ENCODE peak calls at places on chromosomes 13 and 19, in nine cellular contexts. Z is breast epithelium; B is small intestine; J is H9; H is lower lobe of right lung; C is CD8-positive, alpha-beta T cell; V is cardiac muscle cell; L is left ventricle myocardium inferior; P is endodermal cell. R is an unnamed sample.

GRCh38 chr13:113671066-113672001 is 4.3 kb downstream of the GRK1 start:
- DNase-seq in Z (peak; percentile 44), B (no peak), J (no peak), H (peak; percentile 39), C (no peak), V (no peak), L (peak; percentile 11), P (peak; percentile 43), R (peak; percentile 60)

GRCh38 chr13:40440990-40441820 is 225.2 kb downstream of the FOXO1 start:
- DNase-seq in Z (peak; percentile 73), B (peak; percentile 84), J (no peak), H (peak; percentile 55), C (no peak), V (peak; percentile 55), L (peak; percentile 82), P (no peak), R (peak; percentile 69)

GRCh38 chr19:53808710-53809125 is 15.4 kb downstream of the NLRP12 start:
- DNase-seq in Z (no peak), B (no peak), J (peak; percentile 66), H (no peak), C (no peak), V (peak; percentile 73), L (no peak), P (peak; percentile 71), R (no peak)

GRCh38 chr19:13025819-13026477 is 30.7 kb downstream of the NFIX start:
- DNase-seq in Z (no peak), B (no peak), J (no peak), H (no peak), C (no peak), V (no peak), L (no peak), P (no peak), R (no peak)

GRCh38 chr13:89097994-89098393 is 1426.8 kb downstream of the SLITRK5 start:
- DNase-seq in Z (no peak), B (no peak), J (no peak), H (no peak), C (no peak), V (no peak), L (no peak), P (no peak), R (no peak)

GRCh38 chr13:83065136-83065535 is 817.1 kb downstream of the SLITRK1 start:
- DNase-seq in Z (no peak), B (no peak), J (no peak), H (no peak), C (no peak), V (peak; percentile 97), L (no peak), P (no peak), R (no peak)

GRCh38 chr13:114043421-114044053 is 69.7 kb upstream of the C13orf46 start:
- DNase-seq in Z (no peak), B (no peak), J (peak; percentile 86), H (peak; percentile 74), C (no peak), V (peak; percentile 96), L (peak; percentile 71), P (peak; percentile 89), R (peak; percentile 79)

GRCh38 chr19:33312065-33312464 is 9.7 kb upstream of the CEBPA start:
- DNase-seq in Z (no peak), B (no peak), J (no peak), H (no peak), C (no peak), V (no peak), L (no peak), P (no peak), R (no peak)

GRCh38 chr13:65036999-65037398 is 2193.1 kb downstream of the PCDH9 start:
- DNase-seq in Z (no peak), B (no peak), J (no peak), H (no peak), C (no peak), V (no peak), L (no peak), P (no peak), R (no peak)

GRCh38 chr19:29586401-29586800 is 19.7 kb upstream of the POP4 start:
- DNase-seq in Z (peak; percentile 10), B (no peak), J (no peak), H (no peak), C (no peak), V (no peak), L (no peak), P (no peak), R (no peak)

GRCh38 chr13:95073826-95074345 is 227.4 kb downstream of the ABCC4 start:
- DNase-seq in Z (no peak), B (no peak), J (no peak), H (no peak), C (no peak), V (peak; percentile 15), L (no peak), P (no peak), R (no peak)

GRCh38 chr19:33413426-33413725 is 39.9 kb downstream of the CEBPG start:
- DNase-seq in Z (no peak), B (no peak), J (no peak), H (no peak), C (no peak), V (no peak), L (no peak), P (no peak), R (no peak)

GRCh38 chr19:29645911-29646310 is 19.4 kb upstream of the PLEKHF1 start:
- DNase-seq in Z (peak; percentile 33), B (no peak), J (no peak), H (peak; percentile 28), C (no peak), V (peak; percentile 89), L (peak; percentile 48), P (no peak), R (peak; percentile 26)

GRCh38 chr19:49071860-49072547 is 495 bp downstream of the KCNA7 start:
- DNase-seq in Z (no peak), B (no peak), J (peak; percentile 92), H (no peak), C (no peak), V (no peak), L (no peak), P (peak; percentile 95), R (peak; percentile 71)

GRCh38 chr19:19402656-19403372 is 2.7 kb upstream of the GATAD2A start:
- DNase-seq in Z (no peak), B (no peak), J (no peak), H (no peak), C (no peak), V (peak; percentile 68), L (no peak), P (no peak), R (no peak)

DNA sequence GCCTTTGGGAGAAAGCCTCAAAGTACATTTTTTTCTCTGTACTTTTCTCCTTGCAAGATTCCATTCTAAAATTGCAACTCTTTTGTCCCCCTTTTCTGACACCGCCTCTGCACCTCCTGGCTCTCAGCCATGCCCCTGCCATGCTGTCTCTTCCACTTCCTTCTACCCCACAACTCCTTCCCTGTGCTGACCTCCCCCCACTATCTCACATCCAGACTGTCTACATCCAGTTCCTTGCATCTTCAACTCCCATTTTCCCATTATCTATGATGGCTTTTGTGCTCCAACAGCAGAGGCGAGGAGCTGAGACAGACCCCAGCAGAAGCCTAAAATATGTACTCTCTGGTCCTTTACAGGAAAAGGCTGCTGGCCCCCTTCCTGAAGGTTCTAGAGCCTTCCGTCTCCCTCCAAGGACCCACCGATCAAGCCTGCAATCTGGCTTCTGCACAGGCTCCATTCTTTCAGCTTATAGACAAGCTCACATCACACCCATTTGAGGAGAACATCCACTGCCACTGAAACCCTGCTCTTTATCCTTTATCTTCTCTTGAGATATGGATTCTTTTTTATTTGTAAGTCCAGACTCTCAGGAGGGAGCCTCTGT is 50.2 kb downstream of the RFX2 start:
- DNase-seq in Z (peak; percentile 14), B (no peak), J (no peak), H (no peak), C (no peak), V (no peak), L (no peak), P (no peak), R (no peak)
- H3K4me1 ChIP-seq in Z (peaks cover 17% of the 10 kb centered on the region), B (peaks cover 6% of the 10 kb centered on the region), J (no peaks in the 10 kb centered on the region), H (peaks cover 94% of the 10 kb centered on the region), C (peaks cover 27% of the 10 kb centered on the region), V (no peaks in the 10 kb centered on the region), L (peaks cover 92% of the 10 kb centered on the region), P (peaks cover 3% of the 10 kb centered on the region), R (peaks cover 82% of the 10 kb centered on the region)

GRCh38 chr19:1020868-1021425 is at the start of gene TMEM259:
- DNase-seq in Z (peak; percentile 97), B (peak; percentile 98), J (peak; percentile 93), H (peak; percentile 99), C (peak; percentile 97), V (peak; percentile 99), L (peak; percentile 97), P (peak; percentile 97), R (peak; percentile 99)
- H3K27ac ChIP-seq in Z (peak within 1 kb of the TSS; percentile 96), B (peak within 1 kb of the TSS; percentile 80), J (peak within 1 kb of the TSS; percentile 52), H (peak within 1 kb of the TSS; percentile 89), C (peak within 1 kb of the TSS; percentile 99), V (peak within 1 kb of the TSS; percentile 99), L (peak within 1 kb of the TSS; percentile 96), P (peak within 1 kb of the TSS; percentile 99), R (peak within 1 kb of the TSS; percentile 97)

GRCh38 chr19:45542234-45542668 is 35.0 kb downstream of the VASP start:
- DNase-seq in Z (no peak), B (no peak), J (no peak), H (no peak), C (no peak), V (no peak), L (no peak), P (no peak), R (no peak)
- H3K4me1 ChIP-seq in Z (no peaks in the 10 kb centered on the region), B (no peaks in the 10 kb centered on the region), J (no peaks in the 10 kb centered on the region), H (no peaks in the 10 kb centered on the region), C (no peaks in the 10 kb centered on the region), V (no peaks in the 10 kb centered on the region), L (no peaks in the 10 kb centered on the region), P (no peaks in the 10 kb centered on the region), R (peaks cover 3% of the 10 kb centered on the region)

DNA sequence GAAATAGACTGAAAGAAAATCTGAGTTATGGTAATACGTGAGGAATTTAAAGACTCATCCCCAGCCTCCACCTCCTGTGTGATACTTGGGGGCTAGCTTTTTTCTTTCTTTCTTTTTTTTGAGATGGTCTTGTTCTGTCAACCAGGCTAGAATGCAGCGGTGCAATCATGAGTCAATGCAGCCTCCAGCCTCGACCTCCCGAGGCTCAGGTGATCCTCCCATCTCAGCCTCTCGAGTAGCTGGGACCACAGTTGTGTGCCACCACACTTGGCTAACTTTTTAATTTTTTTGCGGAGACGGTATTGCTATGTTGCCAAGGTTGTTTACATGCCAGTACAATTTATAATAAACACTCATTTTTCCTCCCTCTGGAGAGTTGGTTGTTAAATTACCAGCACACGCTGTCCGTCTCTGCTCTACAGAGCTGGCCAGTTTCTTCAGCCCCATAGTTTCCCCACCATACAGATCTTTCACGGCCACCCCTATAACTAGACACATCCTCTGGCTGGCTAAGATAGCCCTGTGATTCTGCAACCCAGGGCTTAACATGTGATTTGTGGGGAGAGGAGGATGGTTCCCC is 4.8 kb downstream of the TNFSF9 start:
- DNase-seq in Z (no peak), B (no peak), J (no peak), H (no peak), C (no peak), V (no peak), L (no peak), P (no peak), R (no peak)
- H3K27ac ChIP-seq in Z (no peak overlapping the region), B (no peak overlapping the region), J (no peak overlapping the region), H (no peak overlapping the region), C (no peak overlapping the region), V (no peak overlapping the region), L (no peak overlapping the region), P (no peak overlapping the region), R (no peak overlapping the region)

R was measured in upper lobe of right lung.